ENCODE peak calls at places on chromosomes 6 and 20, in five cellular contexts. S is stimulated activated CD4-positive, alpha-beta T cell treated with anti-CD3 and anti-CD28 coated beads, Interleukin-2, amount 100 ng/mL, for 48 hours; Q is nucleus accumbens; Y is CD8-positive, alpha-beta memory T cell; L is EH. P is an unnamed sample.

GRCh38 chr6:11439017-11439420 is 98.5 kb upstream of the TMEM170B start:
- DNase-seq in Q (no peak), L (no peak), S (no peak), Y (no peak), P (no peak)

GRCh38 chr6:32551410-32551809 is 21.3 kb upstream of the HLA-DRB5 start:
- DNase-seq in Q (no peak), S (no peak), L (no peak), Y (no peak), P (no peak)

GRCh38 chr6:128208078-128208477 is 307.2 kb upstream of the THEMIS start:
- DNase-seq in Y (no peak), S (no peak), Q (no peak), L (peak), P (no peak)

GRCh38 chr6:41724638-41725501 is 10.5 kb downstream of the TFEB start:
- DNase-seq in S (no peak), Q (no peak), Y (no peak), L (peak), P (no peak)

GRCh38 chr20:34516874-34517542 is 786 bp downstream of the DYNLRB1 start:
- DNase-seq in Y (no peak), S (peak), L (no peak), Q (peak), P (peak)

GRCh38 chr6:151959086-151959485 is 151.6 kb downstream of the ESR1 start:
- DNase-seq in S (no peak), L (no peak), Y (no peak), Q (no peak), P (no peak)

GRCh38 chr6:35494161-35494563 is 2.7 kb downstream of the TEAD3 start:
- DNase-seq in S (no peak), L (peak), Q (no peak), Y (no peak), P (no peak)

GRCh38 chr6:154166140-154166539 is 127.1 kb downstream of the OPRM1 start:
- DNase-seq in S (no peak), L (no peak), Q (no peak), Y (no peak), P (peak)

GRCh38 chr6:129846761-129847160 is 14.4 kb downstream of the TMEM244 start:
- DNase-seq in Y (no peak), S (no peak), Q (no peak), L (no peak), P (no peak)

GRCh38 chr6:3324262-3324942 is 65.7 kb downstream of the PSMG4 start:
- DNase-seq in S (peak), L (peak), Y (no peak), Q (peak), P (no peak)

GRCh38 chr6:156021746-156022396 is 566.2 kb upstream of the NOX3 start:
- DNase-seq in Y (no peak), L (peak), Q (no peak), S (no peak), P (no peak)

GRCh38 chr20:5822569-5822968 is 72.4 kb downstream of the SHLD1 start:
- DNase-seq in L (no peak), Q (no peak), S (no peak), Y (no peak), P (no peak)

GRCh38 chr6:46138281-46138680 is 8.5 kb downstream of the ENPP4 start:
- DNase-seq in Y (no peak), Q (no peak), L (no peak), S (no peak), P (no peak)

GRCh38 chr6:61555993-61556392 is 730.0 kb downstream of the KHDRBS2 start:
- DNase-seq in S (no peak), L (no peak), Q (no peak), Y (no peak), P (no peak)

GRCh38 chr6:165317723-165318122 is 8.3 kb upstream of the C6orf118 start:
- DNase-seq in S (no peak), Y (no peak), Q (no peak), L (no peak), P (no peak)

GRCh38 chr20:6055161-6055783 is 1.4 kb upstream of the LRRN4 start:
- DNase-seq in L (no peak), S (no peak), Y (no peak), Q (no peak), P (no peak)

GRCh38 chr6:135465307-135465706 is 32.2 kb downstream of the AHI1 start:
- DNase-seq in Q (no peak), S (no peak), L (no peak), Y (no peak), P (no peak)

GRCh38 chr20:6348908-6349307 is 226.1 kb upstream of the FERMT1 start:
- DNase-seq in L (no peak), S (no peak), Q (no peak), Y (no peak), P (no peak)

GRCh38 chr6:17574871-17575560 is 25.1 kb upstream of the FAM8A1 start:
- DNase-seq in Q (no peak), L (peak), Y (no peak), S (no peak), P (no peak)

GRCh38 chr6:122059918-122060317 is 339.5 kb upstream of the HSF2 start:
- DNase-seq in S (no peak), Q (no peak), Y (no peak), L (no peak), P (no peak)

GRCh38 chr6:56677559-56677958 is 34.9 kb upstream of the DST start:
- DNase-seq in L (peak), Y (no peak), S (no peak), Q (no peak), P (no peak)

GRCh38 chr20:34578040-34578439 is 19.5 kb downstream of the MAP1LC3A start:
- DNase-seq in Y (no peak), S (no peak), L (no peak), Q (no peak), P (no peak)

GRCh38 chr6:160139420-160139851 is 17.8 kb downstream of the SLC22A1 start:
- DNase-seq in Q (no peak), L (peak), Y (no peak), S (no peak), P (no peak)

GRCh38 chr6:39923394-39923793 is 10.9 kb downstream of the MOCS1 start:
- DNase-seq in L (no peak), S (no peak), Y (no peak), Q (peak), P (no peak)

GRCh38 chr6:42745083-42745637 is 743 bp downstream of the TBCC start:
- DNase-seq in S (peak), Q (peak), L (peak), Y (peak), P (peak)

GRCh38 chr20:33672426-33673114 is 1.7 kb downstream of the NECAB3 start:
- DNase-seq in Q (no peak), Y (no peak), S (no peak), L (no peak), P (no peak)

GRCh38 chr6:168124161-168124560 is 45.1 kb upstream of the FRMD1 start:
- DNase-seq in Y (no peak), L (no peak), Q (no peak), S (no peak), P (peak)

GRCh38 chr6:63904844-63905243 is 269.2 kb downstream of the PHF3 start:
- DNase-seq in L (peak), S (no peak), Y (no peak), Q (no peak), P (no peak)

GRCh38 chr6:3019065-3019464 is 19.4 kb downstream of the NQO2 start:
- DNase-seq in Y (no peak), L (no peak), S (no peak), Q (no peak), P (no peak)

GRCh38 chr6:144886682-144887081 is 601.5 kb downstream of the UTRN start:
- DNase-seq in S (no peak), Y (no peak), L (no peak), Q (no peak), P (no peak)

GRCh38 chr6:39444479-39445019 is 122.0 kb upstream of the KCNK16 start:
- DNase-seq in Y (no peak), Q (no peak), L (no peak), S (no peak), P (no peak)

GRCh38 chr6:158977373-158977772 is 22.6 kb downstream of the RSPH3 start:
- DNase-seq in Q (no peak), L (no peak), Y (no peak), S (no peak), P (no peak)

GRCh38 chr6:448296-449056 is 56.9 kb downstream of the IRF4 start:
- DNase-seq in L (no peak), Q (no peak), Y (no peak), S (no peak), P (no peak)

GRCh38 chr20:17646901-17647301 is 35.1 kb downstream of the RRBP1 start:
- DNase-seq in Q (no peak), L (no peak), S (no peak), Y (no peak), P (no peak)

P was measured in iPS-NIHi11.